ENCODE peak calls at places on chromosome 19, in four cellular contexts. One of them, this sample, is unnamed.

GRCh38 chr19:37957176-37957575 is 50.2 kb downstream of the SIPA1L3 start:
- DNase-seq in Jurkat, Clone E6-1: no peak
- DNase-seq in T follicular helper cell: no peak
- DNase-seq in Caki2: no peak
- DNase-seq in this sample: no peak

GRCh38 chr19:44548736-44549135 is 19.3 kb upstream of the CEACAM20 start:
- DNase-seq in T follicular helper cell: no peak
- DNase-seq in Caki2: peak; percentile 92
- DNase-seq in Jurkat, Clone E6-1: no peak
- DNase-seq in this sample: no peak

GRCh38 chr19:49489601-49490167 is 2.3 kb downstream of the RPL13A start:
- DNase-seq in Jurkat, Clone E6-1: no peak
- DNase-seq in T follicular helper cell: no peak
- DNase-seq in Caki2: no peak
- DNase-seq in this sample: no peak

GRCh38 chr19:39405930-39406655 is 554 bp upstream of the ZFP36 start:
- DNase-seq in T follicular helper cell: peak; percentile 85
- DNase-seq in Caki2: no peak
- DNase-seq in Jurkat, Clone E6-1: peak; percentile 80
- DNase-seq in this sample: peak; percentile 59

GRCh38 chr19:48918801-48919247 is 14.7 kb upstream of the DHDH start:
- DNase-seq in Caki2: no peak
- DNase-seq in Jurkat, Clone E6-1: no peak
- DNase-seq in T follicular helper cell: no peak
- DNase-seq in this sample: peak; percentile 43

GRCh38 chr19:3142292-3142670 is 6.4 kb downstream of the GNA15 start:
- DNase-seq in T follicular helper cell: no peak
- DNase-seq in Jurkat, Clone E6-1: no peak
- DNase-seq in Caki2: no peak
- DNase-seq in this sample: peak; percentile 31

GRCh38 chr19:49413348-49413747 is 9.9 kb downstream of the PTH2 start:
- DNase-seq in T follicular helper cell: no peak
- DNase-seq in Caki2: no peak
- DNase-seq in Jurkat, Clone E6-1: no peak
- DNase-seq in this sample: no peak

GRCh38 chr19:4539697-4540581 is at the start of gene LRG1:
- DNase-seq in Caki2: no peak
- DNase-seq in Jurkat, Clone E6-1: no peak
- DNase-seq in T follicular helper cell: no peak
- DNase-seq in this sample: no peak

GRCh38 chr19:41795031-41795461 is 1.3 kb upstream of the CEACAM3 start:
- DNase-seq in Caki2: peak; percentile 23
- DNase-seq in T follicular helper cell: peak; percentile 48
- DNase-seq in Jurkat, Clone E6-1: peak; percentile 29
- DNase-seq in this sample: peak; percentile 59

GRCh38 chr19:22144394-22144793 is 52.4 kb downstream of the ZNF676 start:
- DNase-seq in Jurkat, Clone E6-1: peak; percentile 55
- DNase-seq in T follicular helper cell: no peak
- DNase-seq in Caki2: peak; percentile 10
- DNase-seq in this sample: no peak

GRCh38 chr19:13621413-13621812 is 115.1 kb upstream of the CACNA1A start:
- DNase-seq in Caki2: peak; percentile 97
- DNase-seq in T follicular helper cell: no peak
- DNase-seq in Jurkat, Clone E6-1: no peak
- DNase-seq in this sample: peak; percentile 36

GRCh38 chr19:31459430-31459829 is 110.2 kb upstream of the TSHZ3 start:
- DNase-seq in T follicular helper cell: no peak
- DNase-seq in Jurkat, Clone E6-1: no peak
- DNase-seq in Caki2: no peak
- DNase-seq in this sample: no peak

This sample was measured in SW480.